ENCODE peak calls at places on chromosomes 1 and 21, in five cellular contexts. G is putamen, D is naive B cell, E is fibroblast of gingiva, F is activated T-helper 1 cell treated with Interleukin-2 at 50 U/mL for 16 hours. M is an unnamed sample.

GRCh38 chr1:153577624-153578051 is 12.0 kb upstream of the S100A2 start:
- DNase-seq in G (no peak), D (no peak), E (no peak), F (no peak), M (no peak)

GRCh38 chr1:39238476-39238875 is 34.0 kb downstream of the MACF1 start:
- DNase-seq in G (peak; percentile 88), D (no peak), E (peak; percentile 42), F (no peak), M (peak; percentile 68)

GRCh38 chr1:17742590-17742989 is 12.5 kb upstream of the ACTL8 start:
- DNase-seq in G (no peak), D (no peak), E (no peak), F (no peak), M (no peak)

GRCh38 chr1:150283260-150283659 is 906 bp downstream of the CIART start:
- DNase-seq in G (no peak), D (no peak), E (no peak), F (no peak), M (no peak)

GRCh38 chr1:14738235-14738634 is 139.8 kb downstream of the KAZN start:
- DNase-seq in G (no peak), D (no peak), E (no peak), F (no peak), M (no peak)

GRCh38 chr21:44593598-44594405 is 1.5 kb upstream of the KRTAP10-6 start:
- DNase-seq in G (no peak), D (no peak), E (no peak), F (no peak), M (no peak)

GRCh38 chr1:56453016-56453721 is 126.2 kb downstream of the PLPP3 start:
- DNase-seq in G (no peak), D (no peak), E (no peak), F (no peak), M (no peak)

GRCh38 chr21:35015435-35016024 is 33.6 kb downstream of the RUNX1 start:
- DNase-seq in G (no peak), D (no peak), E (no peak), F (no peak), M (no peak)

GRCh38 chr1:153652795-153653507 is 5.6 kb upstream of the SNAPIN start:
- DNase-seq in G (no peak), D (no peak), E (no peak), F (no peak), M (no peak)

GRCh38 chr1:56855190-56855589 is 593 bp downstream of the C8A start:
- DNase-seq in G (no peak), D (no peak), E (no peak), F (no peak), M (no peak)

GRCh38 chr21:41313765-41314164 is 2.8 kb upstream of the FAM3B start:
- DNase-seq in G (no peak), D (no peak), E (no peak), F (no peak), M (no peak)

GRCh38 chr21:37623689-37624088 is 257.1 kb downstream of the DYRK1A start:
- DNase-seq in G (no peak), D (no peak), E (no peak), F (no peak), M (no peak)

GRCh38 chr1:25572708-25573590 is 29.5 kb downstream of the LDLRAP1 start:
- DNase-seq in G (no peak), D (no peak), E (peak; percentile 36), F (no peak), M (peak; percentile 37)

GRCh38 chr1:18938008-18938706 is 18.3 kb downstream of the IFFO2 start:
- DNase-seq in G (no peak), D (no peak), E (no peak), F (no peak), M (no peak)

GRCh38 chr1:78073441-78073840 is 27.7 kb downstream of the GIPC2 start:
- DNase-seq in G (no peak), D (no peak), E (peak; percentile 34), F (no peak), M (no peak)

GRCh38 chr1:150970818-150971582 is 3.6 kb downstream of the CERS2 start:
- DNase-seq in G (no peak), D (no peak), E (peak; percentile 71), F (no peak), M (peak; percentile 44)

GRCh38 chr1:175376194-175376593 is 183.6 kb upstream of the KIAA0040 start:
- DNase-seq in G (no peak), D (no peak), E (no peak), F (no peak), M (no peak)

GRCh38 chr1:186152945-186153309 is 222.1 kb downstream of the TPR start:
- DNase-seq in G (no peak), D (no peak), E (no peak), F (no peak), M (no peak)

GRCh38 chr1:241612533-241613505 is 27.4 kb downstream of the CHML start:
- DNase-seq in G (peak; percentile 22), D (no peak), E (peak; percentile 85), F (no peak), M (no peak)

GRCh38 chr21:45147473-45148315 is 73.3 kb downstream of the ADARB1 start:
- DNase-seq in G (no peak), D (no peak), E (no peak), F (no peak), M (no peak)

GRCh38 chr1:199759268-199759724 is 268.2 kb upstream of the NR5A2 start:
- DNase-seq in G (no peak), D (no peak), E (no peak), F (no peak), M (no peak)

GRCh38 chr1:163450986-163451385 is 129.2 kb downstream of the NUF2 start:
- DNase-seq in G (no peak), D (no peak), E (no peak), F (no peak), M (no peak)

GRCh38 chr1:212727386-212728181 is 27.9 kb upstream of the BATF3 start:
- DNase-seq in G (no peak), D (no peak), E (peak; percentile 30), F (no peak), M (no peak)

GRCh38 chr1:77044133-77044849 is 174.9 kb downstream of the PIGK start:
- DNase-seq in G (peak; percentile 16), D (no peak), E (no peak), F (no peak), M (no peak)

M was measured in head of caudate nucleus.